ENCODE peak calls at places on chromosome 21, in seven cellular contexts. V, O, Y, S, T, C and Z are unnamed samples.
A peak's percentile ranks its signal among the peaks of the same experiment; 100 is the strongest.

GRCh38 chr21:28731700-28732321 is 260.9 kb downstream of the LTN1 start:
- DNase-seq in V (no peak), O (no peak), Y (no peak), S (no peak), T (no peak), C (no peak), Z (no peak)

GRCh38 chr21:24939288-24939687 is 668.0 kb downstream of the MRPL39 start:
- DNase-seq in V (no peak), O (no peak), Y (no peak), S (no peak), T (no peak), C (no peak), Z (peak; percentile 9)

GRCh38 chr21:44350773-44351481 is 2.5 kb upstream of the TRPM2 start:
- DNase-seq in V (no peak), O (no peak), Y (no peak), S (no peak), T (no peak), C (no peak), Z (no peak)

GRCh38 chr21:36732217-36732616 is 33.3 kb downstream of the SIM2 start:
- DNase-seq in V (no peak), O (no peak), Y (no peak), S (no peak), T (no peak), C (no peak), Z (no peak)

GRCh38 chr21:44416193-44416592 is 39.1 kb upstream of the LRRC3 start:
- DNase-seq in V (no peak), O (no peak), Y (no peak), S (no peak), T (no peak), C (no peak), Z (no peak)

GRCh38 chr21:14012409-14012808 is 198.3 kb downstream of the LIPI start:
- DNase-seq in V (no peak), O (no peak), Y (no peak), S (no peak), T (no peak), C (no peak), Z (no peak)

GRCh38 chr21:36966846-36967657 is 583 bp upstream of the HLCS start:
- DNase-seq in V (no peak), O (peak; percentile 65), Y (no peak), S (no peak), T (no peak), C (no peak), Z (peak; percentile 7)

GRCh38 chr21:45211661-45212060 is 76.0 kb downstream of the POFUT2 start:
- DNase-seq in V (peak; percentile 58), O (no peak), Y (peak; percentile 84), S (no peak), T (no peak), C (no peak), Z (no peak)

GRCh38 chr21:26804895-26805609 is 40.2 kb downstream of the ADAMTS1 start:
- DNase-seq in V (no peak), O (no peak), Y (no peak), S (no peak), T (no peak), C (no peak), Z (no peak)

GRCh38 chr21:15122241-15122640 is 57.4 kb upstream of the NRIP1 start:
- DNase-seq in V (no peak), O (no peak), Y (no peak), S (no peak), T (no peak), C (peak; percentile 57), Z (no peak)

GRCh38 chr21:41449613-41450012 is 23.6 kb downstream of the MX1 start:
- DNase-seq in V (no peak), O (no peak), Y (no peak), S (no peak), T (no peak), C (no peak), Z (no peak)

GRCh38 chr21:21463456-21463855 is 465.2 kb downstream of the NCAM2 start:
- DNase-seq in V (no peak), O (no peak), Y (no peak), S (no peak), T (no peak), C (no peak), Z (no peak)

GRCh38 chr21:28135646-28136045 is 857.0 kb downstream of the LTN1 start:
- DNase-seq in V (no peak), O (no peak), Y (no peak), S (no peak), T (no peak), C (no peak), Z (no peak)

GRCh38 chr21:41817877-41818855 is 51.3 kb upstream of the RIPK4 start:
- DNase-seq in V (no peak), O (no peak), Y (no peak), S (no peak), T (no peak), C (no peak), Z (no peak)

GRCh38 chr21:39637197-39637970 is 24.6 kb downstream of the B3GALT5 start:
- DNase-seq in V (no peak), O (no peak), Y (no peak), S (no peak), T (no peak), C (no peak), Z (no peak)

GRCh38 chr21:42315296-42315891 is at the start of gene TFF3:
- DNase-seq in V (no peak), O (peak; percentile 43), Y (no peak), S (no peak), T (no peak), C (peak; percentile 84), Z (no peak)

GRCh38 chr21:41879190-41879998 is at the start of gene PRDM15:
- DNase-seq in V (peak; percentile 92), O (peak; percentile 88), Y (peak; percentile 94), S (no peak), T (peak; percentile 60), C (peak; percentile 55), Z (peak; percentile 87)

GRCh38 chr21:44850208-44850800 is 23.2 kb downstream of the PTTG1IP start:
- DNase-seq in V (no peak), O (no peak), Y (no peak), S (no peak), T (no peak), C (no peak), Z (no peak)

GRCh38 chr21:27134513-27134912 is 167.6 kb upstream of the ADAMTS5 start:
- DNase-seq in V (no peak), O (no peak), Y (peak; percentile 43), S (no peak), T (no peak), C (no peak), Z (no peak)

GRCh38 chr21:39317134-39318090 is 4.0 kb upstream of the BRWD1 start:
- DNase-seq in V (no peak), O (no peak), Y (peak; percentile 21), S (no peak), T (no peak), C (no peak), Z (peak; percentile 92)

GRCh38 chr21:36692125-36692843 is 6.6 kb upstream of the SIM2 start:
- DNase-seq in V (no peak), O (peak; percentile 60), Y (no peak), S (no peak), T (no peak), C (no peak), Z (no peak)

GRCh38 chr21:28086861-28087581 is 905.7 kb downstream of the LTN1 start:
- DNase-seq in V (no peak), O (no peak), Y (no peak), S (no peak), T (no peak), C (no peak), Z (no peak)

GRCh38 chr21:41877901-41878830 is 978 bp downstream of the PRDM15 start:
- DNase-seq in V (peak; percentile 76), O (no peak), Y (peak; percentile 70), S (no peak), T (no peak), C (no peak), Z (peak; percentile 45)

GRCh38 chr21:41766883-41767605 is at the start of gene RIPK4:
- DNase-seq in V (no peak), O (peak; percentile 88), Y (peak; percentile 73), S (peak; percentile 19), T (peak; percentile 73), C (peak; percentile 76), Z (peak; percentile 92)

GRCh38 chr21:26093094-26093493 is 77.5 kb downstream of the APP start:
- DNase-seq in V (no peak), O (no peak), Y (no peak), S (no peak), T (no peak), C (no peak), Z (no peak)

GRCh38 chr21:20259035-20259867 is 739.0 kb upstream of the NCAM2 start:
- DNase-seq in V (no peak), O (no peak), Y (no peak), S (no peak), T (no peak), C (no peak), Z (no peak)

GRCh38 chr21:46376856-46377453 is 53.0 kb downstream of the PCNT start:
- DNase-seq in V (no peak), O (no peak), Y (no peak), S (no peak), T (no peak), C (no peak), Z (no peak)
- TF ChIP-seq JUND in V (no peak), O (no peak), Y (no peak), S (no peak), T (no peak), C (no peak), Z (no peak)

GRCh38 chr21:32246571-32246970 is 32.3 kb downstream of the MIS18A start:
- DNase-seq in V (no peak), O (no peak), Y (no peak), S (no peak), T (no peak), C (no peak), Z (no peak)
- TF ChIP-seq JUND in V (no peak), O (no peak), Y (no peak), S (no peak), T (no peak), C (no peak), Z (no peak)

DNA sequence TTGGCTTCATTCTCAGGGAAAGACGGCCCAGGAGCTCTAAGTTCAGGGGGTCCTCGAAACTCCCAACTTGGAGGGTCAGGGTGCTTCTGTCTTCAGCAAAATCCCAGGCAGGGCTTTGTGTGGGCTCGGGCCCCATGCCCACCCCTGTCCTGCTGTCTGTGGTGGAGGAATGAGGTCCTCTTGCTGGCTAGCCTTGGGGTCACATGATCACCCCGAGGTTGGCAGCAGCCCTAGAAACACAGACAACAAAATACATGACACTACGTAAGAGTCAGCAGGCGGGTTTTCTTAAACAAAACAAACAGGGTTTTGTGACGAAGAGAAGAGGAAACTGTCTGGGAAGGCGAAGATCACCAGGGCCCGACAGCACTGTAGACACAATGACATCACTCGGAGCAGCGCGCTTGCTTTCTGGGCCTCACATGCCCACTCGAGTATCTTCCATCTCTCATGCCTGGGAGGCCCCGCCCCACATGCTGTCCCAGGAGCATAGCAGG is 94.9 kb downstream of the SIK1 start:
- DNase-seq in V (no peak), O (no peak), Y (no peak), S (no peak), T (no peak), C (no peak), Z (peak; percentile 82)
- TF ChIP-seq JUND in V (no peak), O (no peak), Y (no peak), S (no peak), T (no peak), C (no peak), Z (no peak)

DNA sequence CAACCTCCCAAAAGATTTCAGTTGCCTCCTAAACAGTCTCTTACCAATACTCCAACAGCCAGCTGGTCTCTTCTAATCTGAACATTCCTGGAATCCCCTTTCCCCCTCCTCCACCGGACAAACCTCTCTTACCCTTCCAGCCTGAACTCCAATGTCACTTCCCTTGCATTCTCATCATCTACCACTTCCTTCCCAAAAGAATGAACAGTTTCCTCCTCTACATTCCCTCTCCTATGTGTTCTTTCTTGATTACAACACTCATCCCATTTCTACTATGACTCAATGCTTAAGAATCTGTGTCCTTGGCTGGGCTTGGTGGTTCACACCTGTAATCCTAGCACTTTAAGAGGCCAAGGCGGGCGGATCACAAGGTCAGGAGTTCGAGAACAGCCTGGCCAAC is 417.1 kb downstream of the SETD4 start:
- DNase-seq in V (no peak), O (no peak), Y (no peak), S (no peak), T (no peak), C (no peak), Z (no peak)
- TF ChIP-seq JUND in V (no peak), O (no peak), Y (no peak), S (no peak), T (no peak), C (no peak), Z (no peak)